ENCODE peak calls at places on chromosomes 1 and 21, in eight cellular contexts. One of them, this sample, is unnamed. For H3K4me1 and H3K9me3, the result is how much of the 10 kb centered on the place peaks cover.

GRCh38 chr1:220917101-220917500 is 37.9 kb downstream of the HLX start:
- DNase-seq in neural progenitor cell: no peak
- DNase-seq in HAP-1: no peak
- DNase-seq in IMR-90: no peak
- DNase-seq in A549: no peak
- DNase-seq in endothelial cell of umbilical vein: no peak
- DNase-seq in GM23248: no peak
- DNase-seq in tibial artery: no peak
- DNase-seq in this sample: no peak

GRCh38 chr1:231600461-231600976 is 26.1 kb upstream of the DISC1 start:
- DNase-seq in GM23248: peak
- DNase-seq in A549: no peak
- DNase-seq in HAP-1: no peak
- DNase-seq in neural progenitor cell: no peak
- DNase-seq in endothelial cell of umbilical vein: peak
- DNase-seq in tibial artery: no peak
- DNase-seq in IMR-90: peak
- DNase-seq in this sample: no peak

GRCh38 chr1:62006690-62007089 is 188.0 kb upstream of the L1TD1 start:
- DNase-seq in IMR-90: no peak
- DNase-seq in endothelial cell of umbilical vein: no peak
- DNase-seq in HAP-1: no peak
- DNase-seq in tibial artery: no peak
- DNase-seq in GM23248: no peak
- DNase-seq in A549: no peak
- DNase-seq in neural progenitor cell: no peak
- DNase-seq in this sample: no peak

GRCh38 chr1:203593723-203594122 is 32.9 kb upstream of the ATP2B4 start:
- DNase-seq in GM23248: peak
- DNase-seq in A549: peak
- DNase-seq in tibial artery: no peak
- DNase-seq in HAP-1: peak
- DNase-seq in neural progenitor cell: no peak
- DNase-seq in IMR-90: peak
- DNase-seq in endothelial cell of umbilical vein: no peak
- DNase-seq in this sample: peak

GRCh38 chr1:211638723-211639122 is 36.7 kb downstream of the NEK2 start:
- DNase-seq in tibial artery: no peak
- DNase-seq in endothelial cell of umbilical vein: no peak
- DNase-seq in IMR-90: no peak
- DNase-seq in neural progenitor cell: no peak
- DNase-seq in GM23248: peak
- DNase-seq in A549: peak
- DNase-seq in HAP-1: peak
- DNase-seq in this sample: no peak

GRCh38 chr1:156801409-156802121 is 15.1 kb downstream of the SH2D2A start:
- DNase-seq in GM23248: peak
- DNase-seq in neural progenitor cell: no peak
- DNase-seq in tibial artery: peak
- DNase-seq in A549: no peak
- DNase-seq in HAP-1: no peak
- DNase-seq in IMR-90: peak
- DNase-seq in endothelial cell of umbilical vein: no peak
- DNase-seq in this sample: no peak

GRCh38 chr1:64915381-64916274 is 50.7 kb downstream of the JAK1 start:
- DNase-seq in IMR-90: peak
- DNase-seq in HAP-1: no peak
- DNase-seq in tibial artery: no peak
- DNase-seq in endothelial cell of umbilical vein: peak
- DNase-seq in GM23248: peak
- DNase-seq in A549: peak
- DNase-seq in neural progenitor cell: no peak
- DNase-seq in this sample: no peak

GRCh38 chr1:12433323-12434053 is 184.5 kb downstream of the DHRS3 start:
- DNase-seq in tibial artery: peak
- DNase-seq in A549: peak
- DNase-seq in neural progenitor cell: peak
- DNase-seq in endothelial cell of umbilical vein: peak
- DNase-seq in HAP-1: no peak
- DNase-seq in GM23248: no peak
- DNase-seq in IMR-90: peak
- DNase-seq in this sample: no peak

GRCh38 chr1:203038217-203038741 is 12.0 kb downstream of the PPFIA4 start:
- DNase-seq in A549: peak
- DNase-seq in IMR-90: peak
- DNase-seq in HAP-1: no peak
- DNase-seq in neural progenitor cell: no peak
- DNase-seq in endothelial cell of umbilical vein: no peak
- DNase-seq in tibial artery: peak
- DNase-seq in GM23248: peak
- DNase-seq in this sample: no peak

GRCh38 chr1:14003552-14003951 is 303.6 kb downstream of the PRDM2 start:
- DNase-seq in IMR-90: no peak
- DNase-seq in A549: no peak
- DNase-seq in GM23248: no peak
- DNase-seq in endothelial cell of umbilical vein: no peak
- DNase-seq in HAP-1: no peak
- DNase-seq in tibial artery: no peak
- DNase-seq in neural progenitor cell: no peak
- DNase-seq in this sample: no peak

GRCh38 chr1:153608742-153609584 is 4.0 kb downstream of the S100A16 start:
- DNase-seq in A549: peak
- DNase-seq in IMR-90: peak
- DNase-seq in endothelial cell of umbilical vein: peak
- DNase-seq in HAP-1: peak
- DNase-seq in tibial artery: peak
- DNase-seq in GM23248: peak
- DNase-seq in neural progenitor cell: peak
- DNase-seq in this sample: no peak

GRCh38 chr1:65372557-65372956 is 47.9 kb upstream of the LEPR start:
- DNase-seq in A549: no peak
- DNase-seq in IMR-90: no peak
- DNase-seq in endothelial cell of umbilical vein: no peak
- DNase-seq in neural progenitor cell: no peak
- DNase-seq in GM23248: peak
- DNase-seq in tibial artery: no peak
- DNase-seq in HAP-1: no peak
- DNase-seq in this sample: no peak

GRCh38 chr1:116377564-116378529 is 4.8 kb downstream of the ATP1A1 start:
- DNase-seq in neural progenitor cell: no peak
- DNase-seq in GM23248: peak
- DNase-seq in A549: peak
- DNase-seq in tibial artery: peak
- DNase-seq in HAP-1: no peak
- DNase-seq in endothelial cell of umbilical vein: peak
- DNase-seq in IMR-90: peak
- DNase-seq in this sample: no peak
- H3K4me1 ChIP-seq in neural progenitor cell: half or more
- H3K4me1 ChIP-seq in GM23248: half or more
- H3K4me1 ChIP-seq in A549: half or more
- H3K4me1 ChIP-seq in tibial artery: half or more
- H3K4me1 ChIP-seq in HAP-1: half or more
- H3K4me1 ChIP-seq in endothelial cell of umbilical vein: half or more
- H3K4me1 ChIP-seq in IMR-90: under half
- H3K4me1 ChIP-seq in this sample: half or more

GRCh38 chr21:45583831-45584509 is 41.7 kb upstream of the SLC19A1 start:
- DNase-seq in endothelial cell of umbilical vein: no peak
- DNase-seq in GM23248: no peak
- DNase-seq in IMR-90: no peak
- DNase-seq in A549: no peak
- DNase-seq in tibial artery: no peak
- DNase-seq in HAP-1: no peak
- DNase-seq in neural progenitor cell: no peak
- DNase-seq in this sample: no peak
- H3K9me3 ChIP-seq in endothelial cell of umbilical vein: under half
- H3K9me3 ChIP-seq in GM23248: under half
- H3K9me3 ChIP-seq in IMR-90: under half
- H3K9me3 ChIP-seq in A549: under half
- H3K9me3 ChIP-seq in tibial artery: under half
- H3K9me3 ChIP-seq in HAP-1: under half
- H3K9me3 ChIP-seq in neural progenitor cell: under half
- H3K9me3 ChIP-seq in this sample: under half

GRCh38 chr1:29305943-29306342 is 69.6 kb downstream of the PTPRU start:
- DNase-seq in neural progenitor cell: no peak
- DNase-seq in endothelial cell of umbilical vein: no peak
- DNase-seq in A549: no peak
- DNase-seq in HAP-1: no peak
- DNase-seq in IMR-90: peak
- DNase-seq in tibial artery: no peak
- DNase-seq in GM23248: no peak
- DNase-seq in this sample: no peak
- H3K4me3 ChIP-seq in neural progenitor cell: no peak
- H3K4me3 ChIP-seq in endothelial cell of umbilical vein: no peak
- H3K4me3 ChIP-seq in A549: no peak
- H3K4me3 ChIP-seq in HAP-1: no peak
- H3K4me3 ChIP-seq in IMR-90: no peak
- H3K4me3 ChIP-seq in tibial artery: no peak
- H3K4me3 ChIP-seq in GM23248: no peak
- H3K4me3 ChIP-seq in this sample: no peak

DNA sequence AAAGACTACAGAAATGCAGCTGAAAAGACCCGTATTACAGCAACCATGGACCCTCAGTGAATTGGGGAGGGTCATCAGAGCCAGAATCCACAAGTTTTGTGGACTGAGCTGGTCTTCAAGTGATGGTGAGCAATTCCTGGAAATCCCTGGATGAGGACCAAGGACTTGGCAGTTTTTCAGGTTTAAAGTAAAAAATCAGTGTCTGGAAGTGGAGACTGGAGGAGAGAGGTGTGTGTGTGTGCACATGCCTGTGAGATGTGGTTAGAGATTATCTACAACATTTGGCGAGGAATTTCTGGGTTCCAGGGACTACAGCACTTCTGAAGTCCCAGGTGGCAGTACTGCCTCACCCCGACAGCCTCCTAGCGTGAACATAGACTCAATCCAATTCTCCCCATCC is 56.4 kb downstream of the KIRREL1 start:
- DNase-seq in A549: no peak
- DNase-seq in tibial artery: no peak
- DNase-seq in IMR-90: peak
- DNase-seq in neural progenitor cell: no peak
- DNase-seq in GM23248: peak
- DNase-seq in endothelial cell of umbilical vein: no peak
- DNase-seq in HAP-1: no peak
- DNase-seq in this sample: no peak
- H3K4me1 ChIP-seq in A549: under half
- H3K4me1 ChIP-seq in tibial artery: half or more
- H3K4me1 ChIP-seq in IMR-90: under half
- H3K4me1 ChIP-seq in neural progenitor cell: half or more
- H3K4me1 ChIP-seq in GM23248: under half
- H3K4me1 ChIP-seq in endothelial cell of umbilical vein: under half
- H3K4me1 ChIP-seq in HAP-1: under half
- H3K4me1 ChIP-seq in this sample: under half

GRCh38 chr1:93805027-93805426 is 74.0 kb downstream of the DNTTIP2 start:
- DNase-seq in neural progenitor cell: no peak
- DNase-seq in tibial artery: no peak
- DNase-seq in IMR-90: peak
- DNase-seq in HAP-1: no peak
- DNase-seq in A549: no peak
- DNase-seq in GM23248: peak
- DNase-seq in endothelial cell of umbilical vein: peak
- DNase-seq in this sample: no peak
- H3K9me3 ChIP-seq in neural progenitor cell: under half
- H3K9me3 ChIP-seq in tibial artery: under half
- H3K9me3 ChIP-seq in IMR-90: under half
- H3K9me3 ChIP-seq in HAP-1: under half
- H3K9me3 ChIP-seq in A549: under half
- H3K9me3 ChIP-seq in GM23248: under half
- H3K9me3 ChIP-seq in endothelial cell of umbilical vein: under half
- H3K9me3 ChIP-seq in this sample: under half

GRCh38 chr1:113140588-113141446 is 67.8 kb downstream of the LRIG2 start:
- DNase-seq in endothelial cell of umbilical vein: peak
- DNase-seq in HAP-1: peak
- DNase-seq in neural progenitor cell: peak
- DNase-seq in IMR-90: peak
- DNase-seq in GM23248: peak
- DNase-seq in tibial artery: peak
- DNase-seq in A549: peak
- DNase-seq in this sample: peak
- H3K4me3 ChIP-seq in endothelial cell of umbilical vein: no peak
- H3K4me3 ChIP-seq in HAP-1: no peak
- H3K4me3 ChIP-seq in neural progenitor cell: no peak
- H3K4me3 ChIP-seq in IMR-90: no peak
- H3K4me3 ChIP-seq in GM23248: no peak
- H3K4me3 ChIP-seq in tibial artery: no peak
- H3K4me3 ChIP-seq in A549: no peak
- H3K4me3 ChIP-seq in this sample: no peak